ENCODE peak calls at places on chromosomes 7 and 10, in ten cellular contexts. One of them, this sample, is unnamed.

GRCh38 chr7:126778101-126778500 is 474.6 kb downstream of the GRM8 start:
- DNase-seq in spleen: no peak
- DNase-seq in fibroblast of lung: no peak
- DNase-seq in mesendoderm: peak
- DNase-seq in tibial artery: no peak
- DNase-seq in bronchial epithelial cell: no peak
- DNase-seq in aorta: no peak
- DNase-seq in uterus: no peak
- DNase-seq in Karpas-422: peak
- DNase-seq in CD4-positive, alpha-beta memory T cell: no peak
- DNase-seq in this sample: no peak

GRCh38 chr7:71982847-71983246 is 429.3 kb downstream of the CALN1 start:
- DNase-seq in spleen: no peak
- DNase-seq in fibroblast of lung: no peak
- DNase-seq in mesendoderm: peak
- DNase-seq in tibial artery: no peak
- DNase-seq in bronchial epithelial cell: no peak
- DNase-seq in aorta: no peak
- DNase-seq in uterus: no peak
- DNase-seq in Karpas-422: peak
- DNase-seq in CD4-positive, alpha-beta memory T cell: no peak
- DNase-seq in this sample: no peak

GRCh38 chr7:107394301-107394700 is 75.6 kb upstream of the GPR22 start:
- DNase-seq in spleen: no peak
- DNase-seq in fibroblast of lung: peak
- DNase-seq in mesendoderm: no peak
- DNase-seq in tibial artery: no peak
- DNase-seq in bronchial epithelial cell: no peak
- DNase-seq in aorta: no peak
- DNase-seq in uterus: no peak
- DNase-seq in Karpas-422: no peak
- DNase-seq in CD4-positive, alpha-beta memory T cell: no peak
- DNase-seq in this sample: no peak

GRCh38 chr7:98474558-98474957 is 73.7 kb upstream of the BAIAP2L1 start:
- DNase-seq in spleen: no peak
- DNase-seq in fibroblast of lung: no peak
- DNase-seq in mesendoderm: no peak
- DNase-seq in tibial artery: no peak
- DNase-seq in bronchial epithelial cell: peak
- DNase-seq in aorta: no peak
- DNase-seq in uterus: no peak
- DNase-seq in Karpas-422: no peak
- DNase-seq in CD4-positive, alpha-beta memory T cell: no peak
- DNase-seq in this sample: no peak

GRCh38 chr7:30920584-30921539 is 9.2 kb downstream of the AQP1 start:
- DNase-seq in spleen: peak
- DNase-seq in fibroblast of lung: peak
- DNase-seq in mesendoderm: peak
- DNase-seq in tibial artery: peak
- DNase-seq in bronchial epithelial cell: no peak
- DNase-seq in aorta: peak
- DNase-seq in uterus: peak
- DNase-seq in Karpas-422: no peak
- DNase-seq in CD4-positive, alpha-beta memory T cell: no peak
- DNase-seq in this sample: no peak

GRCh38 chr7:38245409-38245982 is 27.9 kb downstream of the TARP start:
- DNase-seq in spleen: no peak
- DNase-seq in fibroblast of lung: no peak
- DNase-seq in mesendoderm: no peak
- DNase-seq in tibial artery: no peak
- DNase-seq in bronchial epithelial cell: no peak
- DNase-seq in aorta: no peak
- DNase-seq in uterus: no peak
- DNase-seq in Karpas-422: no peak
- DNase-seq in CD4-positive, alpha-beta memory T cell: no peak
- DNase-seq in this sample: no peak

GRCh38 chr7:94701555-94701973 is 45.6 kb upstream of the SGCE start:
- DNase-seq in spleen: no peak
- DNase-seq in fibroblast of lung: peak
- DNase-seq in mesendoderm: peak
- DNase-seq in tibial artery: no peak
- DNase-seq in bronchial epithelial cell: peak
- DNase-seq in aorta: no peak
- DNase-seq in uterus: no peak
- DNase-seq in Karpas-422: no peak
- DNase-seq in CD4-positive, alpha-beta memory T cell: no peak
- DNase-seq in this sample: no peak

GRCh38 chr10:30490289-30491000 is 56.5 kb downstream of the MAP3K8 start:
- DNase-seq in spleen: no peak
- DNase-seq in fibroblast of lung: no peak
- DNase-seq in mesendoderm: no peak
- DNase-seq in tibial artery: no peak
- DNase-seq in bronchial epithelial cell: no peak
- DNase-seq in aorta: no peak
- DNase-seq in uterus: no peak
- DNase-seq in Karpas-422: peak
- DNase-seq in CD4-positive, alpha-beta memory T cell: no peak
- DNase-seq in this sample: no peak

GRCh38 chr7:28520074-28521015 is 108.0 kb downstream of the CREB5 start:
- DNase-seq in spleen: no peak
- DNase-seq in fibroblast of lung: no peak
- DNase-seq in mesendoderm: no peak
- DNase-seq in tibial artery: no peak
- DNase-seq in bronchial epithelial cell: peak
- DNase-seq in aorta: no peak
- DNase-seq in uterus: no peak
- DNase-seq in Karpas-422: no peak
- DNase-seq in CD4-positive, alpha-beta memory T cell: no peak
- DNase-seq in this sample: no peak

GRCh38 chr10:132470306-132471124 is 67.1 kb upstream of the INPP5A start:
- DNase-seq in spleen: peak
- DNase-seq in fibroblast of lung: no peak
- DNase-seq in mesendoderm: no peak
- DNase-seq in tibial artery: peak
- DNase-seq in bronchial epithelial cell: no peak
- DNase-seq in aorta: peak
- DNase-seq in uterus: no peak
- DNase-seq in Karpas-422: peak
- DNase-seq in CD4-positive, alpha-beta memory T cell: no peak
- DNase-seq in this sample: no peak

GRCh38 chr10:114956466-114956865 is 18.5 kb downstream of the TRUB1 start:
- DNase-seq in spleen: no peak
- DNase-seq in fibroblast of lung: peak
- DNase-seq in mesendoderm: no peak
- DNase-seq in tibial artery: no peak
- DNase-seq in bronchial epithelial cell: no peak
- DNase-seq in aorta: no peak
- DNase-seq in uterus: no peak
- DNase-seq in Karpas-422: no peak
- DNase-seq in CD4-positive, alpha-beta memory T cell: no peak
- DNase-seq in this sample: no peak

GRCh38 chr10:62916157-62916603 is 100.0 kb upstream of the EGR2 start:
- DNase-seq in spleen: no peak
- DNase-seq in fibroblast of lung: peak
- DNase-seq in mesendoderm: no peak
- DNase-seq in tibial artery: no peak
- DNase-seq in bronchial epithelial cell: peak
- DNase-seq in aorta: no peak
- DNase-seq in uterus: no peak
- DNase-seq in Karpas-422: no peak
- DNase-seq in CD4-positive, alpha-beta memory T cell: no peak
- DNase-seq in this sample: no peak

GRCh38 chr7:23246540-23246939 is at the start of gene GPNMB:
- DNase-seq in spleen: no peak
- DNase-seq in fibroblast of lung: peak
- DNase-seq in mesendoderm: peak
- DNase-seq in tibial artery: peak
- DNase-seq in bronchial epithelial cell: peak
- DNase-seq in aorta: peak
- DNase-seq in uterus: peak
- DNase-seq in Karpas-422: no peak
- DNase-seq in CD4-positive, alpha-beta memory T cell: no peak
- DNase-seq in this sample: no peak

GRCh38 chr7:23249486-23249885 is 2.9 kb downstream of the GPNMB start:
- DNase-seq in spleen: no peak
- DNase-seq in fibroblast of lung: peak
- DNase-seq in mesendoderm: no peak
- DNase-seq in tibial artery: no peak
- DNase-seq in bronchial epithelial cell: no peak
- DNase-seq in aorta: no peak
- DNase-seq in uterus: no peak
- DNase-seq in Karpas-422: no peak
- DNase-seq in CD4-positive, alpha-beta memory T cell: no peak
- DNase-seq in this sample: no peak

GRCh38 chr7:23247602-23248335 is 1.2 kb downstream of the GPNMB start:
- DNase-seq in spleen: peak
- DNase-seq in fibroblast of lung: no peak
- DNase-seq in mesendoderm: peak
- DNase-seq in tibial artery: peak
- DNase-seq in bronchial epithelial cell: no peak
- DNase-seq in aorta: peak
- DNase-seq in uterus: peak
- DNase-seq in Karpas-422: no peak
- DNase-seq in CD4-positive, alpha-beta memory T cell: no peak
- DNase-seq in this sample: no peak

GRCh38 chr7:23244335-23244635 is 2.3 kb upstream of the GPNMB start:
- DNase-seq in spleen: no peak
- DNase-seq in fibroblast of lung: no peak
- DNase-seq in mesendoderm: no peak
- DNase-seq in tibial artery: no peak
- DNase-seq in bronchial epithelial cell: no peak
- DNase-seq in aorta: no peak
- DNase-seq in uterus: no peak
- DNase-seq in Karpas-422: no peak
- DNase-seq in CD4-positive, alpha-beta memory T cell: no peak
- DNase-seq in this sample: no peak

DNA sequence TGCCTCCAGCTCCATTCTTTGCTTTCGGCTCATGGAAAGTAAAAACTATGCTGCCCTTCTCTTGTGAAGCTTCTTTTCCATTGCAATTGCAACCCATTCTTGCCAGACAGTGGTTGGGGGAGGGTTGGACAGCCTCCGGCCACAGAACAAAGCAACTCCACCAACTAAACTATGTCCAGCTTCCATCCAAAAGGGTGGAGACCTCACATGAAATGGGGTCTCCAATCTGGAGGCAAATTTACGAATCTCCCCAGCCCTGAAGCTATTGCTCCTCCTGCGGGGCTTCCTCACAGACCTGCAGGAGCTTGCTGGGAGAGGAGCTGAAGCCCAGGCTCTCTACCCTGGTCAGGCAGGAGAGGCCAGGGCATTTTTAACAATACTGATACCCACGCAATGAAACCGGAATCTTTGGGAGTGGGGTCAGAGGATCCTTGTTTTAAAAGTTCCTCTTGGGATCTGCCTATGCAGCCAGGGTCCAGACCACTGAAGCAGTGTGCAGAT is 576 bp downstream of the GPNMB start:
- DNase-seq in spleen: no peak
- DNase-seq in fibroblast of lung: no peak
- DNase-seq in mesendoderm: no peak
- DNase-seq in tibial artery: no peak
- DNase-seq in bronchial epithelial cell: no peak
- DNase-seq in aorta: peak
- DNase-seq in uterus: no peak
- DNase-seq in Karpas-422: no peak
- DNase-seq in CD4-positive, alpha-beta memory T cell: no peak
- DNase-seq in this sample: no peak
- H3K4me3 ChIP-seq in spleen: peak
- H3K4me3 ChIP-seq in fibroblast of lung: peak
- H3K4me3 ChIP-seq in mesendoderm: no peak
- H3K4me3 ChIP-seq in tibial artery: peak
- H3K4me3 ChIP-seq in bronchial epithelial cell: peak
- H3K4me3 ChIP-seq in aorta: peak
- H3K4me3 ChIP-seq in uterus: peak
- H3K4me3 ChIP-seq in Karpas-422: no peak
- H3K4me3 ChIP-seq in CD4-positive, alpha-beta memory T cell: no peak
- H3K4me3 ChIP-seq in this sample: no peak

DNA sequence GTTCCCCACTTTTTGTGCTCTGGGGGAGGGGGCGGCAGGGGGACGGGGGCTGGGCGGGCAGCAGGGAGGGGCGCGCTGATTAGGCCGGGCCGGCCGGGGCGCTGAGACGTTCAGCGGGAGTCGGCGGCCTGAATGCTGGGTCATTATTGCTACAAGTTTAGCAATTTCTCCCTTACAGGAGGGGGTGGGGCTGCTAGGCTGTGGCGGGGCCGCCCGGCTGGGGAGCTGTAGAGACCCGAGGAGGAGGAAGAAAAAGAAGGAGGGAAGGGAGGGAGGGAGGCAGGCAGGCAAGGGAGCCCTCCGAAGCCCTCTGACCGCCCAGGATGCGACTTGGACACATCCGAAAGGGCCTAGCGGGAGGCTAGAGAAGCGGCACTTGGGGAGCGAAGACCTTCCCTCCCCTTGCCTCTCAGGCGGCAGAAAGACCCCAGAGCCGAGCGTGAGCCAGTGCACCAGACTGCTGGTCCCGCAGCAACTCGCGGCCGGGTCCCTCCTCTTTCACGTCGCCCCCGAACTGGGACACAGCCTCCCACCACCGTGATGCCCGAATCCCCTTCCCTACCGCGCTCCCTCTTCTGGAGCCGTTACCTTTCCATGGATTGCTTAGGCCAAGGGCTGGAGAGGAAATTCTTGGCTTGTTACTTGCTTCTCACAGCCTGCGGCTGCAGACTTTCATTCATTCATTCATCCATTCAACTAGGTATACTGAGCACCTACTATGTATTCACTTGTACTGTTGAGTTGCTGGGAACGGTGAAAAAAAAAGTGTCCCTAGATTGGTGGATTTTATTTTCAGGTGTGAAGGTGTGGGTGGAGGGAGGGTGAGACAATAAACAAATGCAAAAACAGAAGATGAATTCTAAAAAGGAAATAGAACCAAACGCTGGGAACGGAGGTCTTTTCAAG is 4.9 kb downstream of the NKX2-3 start:
- DNase-seq in spleen: no peak
- DNase-seq in fibroblast of lung: no peak
- DNase-seq in mesendoderm: no peak
- DNase-seq in tibial artery: no peak
- DNase-seq in bronchial epithelial cell: no peak
- DNase-seq in aorta: no peak
- DNase-seq in uterus: no peak
- DNase-seq in Karpas-422: no peak
- DNase-seq in CD4-positive, alpha-beta memory T cell: no peak
- DNase-seq in this sample: no peak
- H3K4me3 ChIP-seq in spleen: peak
- H3K4me3 ChIP-seq in fibroblast of lung: no peak
- H3K4me3 ChIP-seq in mesendoderm: no peak
- H3K4me3 ChIP-seq in tibial artery: no peak
- H3K4me3 ChIP-seq in bronchial epithelial cell: no peak
- H3K4me3 ChIP-seq in aorta: no peak
- H3K4me3 ChIP-seq in uterus: no peak
- H3K4me3 ChIP-seq in Karpas-422: no peak
- H3K4me3 ChIP-seq in CD4-positive, alpha-beta memory T cell: no peak
- H3K4me3 ChIP-seq in this sample: no peak

GRCh38 chr7:131007439-131008330 is 273.7 kb upstream of the KLF14 start:
- DNase-seq in spleen: peak
- DNase-seq in fibroblast of lung: peak
- DNase-seq in mesendoderm: peak
- DNase-seq in tibial artery: no peak
- DNase-seq in bronchial epithelial cell: peak
- DNase-seq in aorta: peak
- DNase-seq in uterus: peak
- DNase-seq in Karpas-422: peak
- DNase-seq in CD4-positive, alpha-beta memory T cell: peak
- DNase-seq in this sample: peak
- H3K4me3 ChIP-seq in spleen: no peak
- H3K4me3 ChIP-seq in fibroblast of lung: no peak
- H3K4me3 ChIP-seq in mesendoderm: no peak
- H3K4me3 ChIP-seq in tibial artery: no peak
- H3K4me3 ChIP-seq in bronchial epithelial cell: no peak
- H3K4me3 ChIP-seq in aorta: no peak
- H3K4me3 ChIP-seq in uterus: no peak
- H3K4me3 ChIP-seq in Karpas-422: peak
- H3K4me3 ChIP-seq in CD4-positive, alpha-beta memory T cell: peak
- H3K4me3 ChIP-seq in this sample: peak

GRCh38 chr7:24133691-24134090 is 150.3 kb upstream of the NPY start:
- DNase-seq in spleen: no peak
- DNase-seq in fibroblast of lung: no peak
- DNase-seq in mesendoderm: no peak
- DNase-seq in tibial artery: no peak
- DNase-seq in bronchial epithelial cell: no peak
- DNase-seq in aorta: no peak
- DNase-seq in uterus: no peak
- DNase-seq in Karpas-422: no peak
- DNase-seq in CD4-positive, alpha-beta memory T cell: no peak
- DNase-seq in this sample: no peak
- H3K4me3 ChIP-seq in spleen: no peak
- H3K4me3 ChIP-seq in fibroblast of lung: no peak
- H3K4me3 ChIP-seq in mesendoderm: no peak
- H3K4me3 ChIP-seq in tibial artery: no peak
- H3K4me3 ChIP-seq in bronchial epithelial cell: no peak
- H3K4me3 ChIP-seq in aorta: no peak
- H3K4me3 ChIP-seq in uterus: no peak
- H3K4me3 ChIP-seq in Karpas-422: no peak
- H3K4me3 ChIP-seq in CD4-positive, alpha-beta memory T cell: no peak
- H3K4me3 ChIP-seq in this sample: no peak